ENCODE peak calls at places on chromosomes 1 and 21, in four cellular contexts. L, U, I and Z are unnamed samples.

GRCh38 chr1:67184838-67185421 is 18.7 kb downstream of the IL23R start:
- DNase-seq in L (no peak), U (no peak), I (no peak), Z (no peak)

GRCh38 chr1:199866210-199866617 is 161.3 kb upstream of the NR5A2 start:
- DNase-seq in L (no peak), U (no peak), I (no peak), Z (no peak)

GRCh38 chr1:197924516-197925123 is 7.4 kb downstream of the LHX9 start:
- DNase-seq in L (no peak), U (peak; percentile 51), I (no peak), Z (peak; percentile 65)

GRCh38 chr1:36352910-36353878 is 29.7 kb upstream of the EVA1B start:
- DNase-seq in L (no peak), U (no peak), I (no peak), Z (no peak)

GRCh38 chr21:34843562-34843961 is 174.8 kb downstream of the CLIC6 start:
- DNase-seq in L (no peak), U (no peak), I (no peak), Z (no peak)

GRCh38 chr1:94858276-94858675 is 38.1 kb downstream of the SLC44A3 start:
- DNase-seq in L (no peak), U (no peak), I (no peak), Z (no peak)

GRCh38 chr1:145849356-145850165 is 4.1 kb downstream of the NUDT17 start:
- DNase-seq in L (peak; percentile 77), U (no peak), I (no peak), Z (peak; percentile 48)

GRCh38 chr21:32256873-32257620 is 21.8 kb downstream of the MIS18A start:
- DNase-seq in L (no peak), U (no peak), I (no peak), Z (no peak)

GRCh38 chr1:84368441-84368840 is 29.8 kb upstream of the DNASE2B start:
- DNase-seq in L (no peak), U (no peak), I (no peak), Z (no peak)

GRCh38 chr1:8447616-8448150 is 129.8 kb downstream of the SLC45A1 start:
- DNase-seq in L (no peak), U (no peak), I (no peak), Z (no peak)

GRCh38 chr1:156705321-156705917 is at the start of gene CRABP2:
- DNase-seq in L (peak; percentile 64), U (no peak), I (no peak), Z (peak; percentile 63)

GRCh38 chr1:36367067-36367466 is 18.7 kb downstream of the STK40 start:
- DNase-seq in L (no peak), U (no peak), I (no peak), Z (no peak)

GRCh38 chr1:30704765-30705509 is 18.4 kb downstream of the MATN1 start:
- DNase-seq in L (no peak), U (no peak), I (no peak), Z (no peak)

GRCh38 chr21:45532826-45533730 is 9.2 kb downstream of the SLC19A1 start:
- DNase-seq in L (peak; percentile 38), U (no peak), I (no peak), Z (no peak)

GRCh38 chr1:147273409-147274307 is 31.2 kb downstream of the CHD1L start:
- DNase-seq in L (no peak), U (peak; percentile 29), I (peak; percentile 9), Z (peak; percentile 72)

GRCh38 chr1:8395433-8395866 is 77.5 kb downstream of the SLC45A1 start:
- DNase-seq in L (no peak), U (no peak), I (peak; percentile 51), Z (no peak)

GRCh38 chr1:22197644-22198043 is 54.7 kb upstream of the WNT4 start:
- DNase-seq in L (no peak), U (no peak), I (no peak), Z (no peak)

GRCh38 chr1:178011101-178011828 is 41.4 kb upstream of the SEC16B start:
- DNase-seq in L (no peak), U (peak; percentile 55), I (no peak), Z (no peak)

GRCh38 chr1:46289976-46290375 is 13.4 kb downstream of the LRRC41 start:
- DNase-seq in L (no peak), U (no peak), I (no peak), Z (no peak)

GRCh38 chr1:228373004-228373680 is 33.5 kb downstream of the TRIM11 start:
- DNase-seq in L (no peak), U (no peak), I (no peak), Z (no peak)

GRCh38 chr1:22048351-22049192 is 3.9 kb upstream of the CDC42 start:
- DNase-seq in L (no peak), U (no peak), I (peak; percentile 75), Z (peak; percentile 87)

GRCh38 chr1:160400284-160400645 is at the start of gene VANGL2:
- DNase-seq in L (peak; percentile 96), U (no peak), I (no peak), Z (peak; percentile 89)

GRCh38 chr1:15802234-15802965 is 5.0 kb downstream of the UQCRHL start:
- DNase-seq in L (no peak), U (no peak), I (no peak), Z (peak; percentile 6)

GRCh38 chr1:66648896-66649597 is 103.2 kb upstream of the DYNLT5 start:
- DNase-seq in L (no peak), U (no peak), I (peak; percentile 43), Z (no peak)

GRCh38 chr1:157994081-157994581 is 686 bp downstream of the KIRREL1 start:
- DNase-seq in L (no peak), U (no peak), I (no peak), Z (no peak)

GRCh38 chr1:56397811-56398231 is 181.5 kb downstream of the PLPP3 start:
- DNase-seq in L (no peak), U (no peak), I (no peak), Z (no peak)

GRCh38 chr1:238642231-238642630 is 744.1 kb upstream of the CHRM3 start:
- DNase-seq in L (no peak), U (no peak), I (no peak), Z (no peak)

GRCh38 chr1:84944767-84945486 is 51.9 kb upstream of the LPAR3 start:
- DNase-seq in L (peak; percentile 61), U (peak; percentile 90), I (peak; percentile 81), Z (peak; percentile 71)

GRCh38 chr21:15210235-15210678 is 145.5 kb upstream of the NRIP1 start:
- DNase-seq in L (no peak), U (no peak), I (no peak), Z (no peak)

GRCh38 chr1:55382699-55383377 is 167.7 kb upstream of the USP24 start:
- DNase-seq in L (no peak), U (no peak), I (no peak), Z (no peak)

GRCh38 chr21:23308741-23309140 is 2298.5 kb downstream of the MRPL39 start:
- DNase-seq in L (no peak), U (no peak), I (no peak), Z (no peak)

DNA sequence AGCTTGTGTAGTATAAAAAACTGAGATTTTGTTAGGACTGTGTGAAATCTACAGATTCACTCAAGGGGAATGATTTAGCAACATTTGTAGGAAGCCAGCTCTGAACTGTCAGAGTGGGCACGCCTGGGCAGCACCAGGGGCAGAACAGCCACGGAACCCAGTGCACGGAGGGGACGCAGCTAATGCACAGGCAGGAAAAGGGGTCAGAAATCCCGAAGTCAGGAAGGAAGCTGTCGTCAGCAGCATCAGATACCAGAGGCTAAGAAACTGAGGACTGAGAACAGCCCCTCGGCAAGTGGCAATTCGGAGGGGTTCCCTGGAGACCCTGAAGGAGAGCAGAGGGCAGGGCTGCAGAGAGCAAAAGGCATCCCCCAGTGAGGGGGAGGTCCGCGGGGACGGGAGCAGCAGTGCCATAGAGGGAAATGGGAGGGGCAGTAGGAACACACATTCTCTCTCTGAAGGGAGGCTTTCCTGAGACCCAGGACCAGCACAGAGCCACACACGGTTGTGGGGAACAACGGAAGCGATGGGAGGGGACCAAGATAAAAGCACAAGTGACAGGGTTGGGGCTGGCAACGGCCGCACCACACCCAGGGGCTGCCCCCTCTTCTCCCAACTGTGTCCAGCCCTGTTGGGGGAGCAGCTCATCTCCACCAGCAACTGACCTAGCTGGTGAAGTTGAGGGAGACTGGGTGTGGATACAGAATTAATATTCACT is 12.7 kb downstream of the UBE2J2 start:
- DNase-seq in L (no peak), U (no peak), I (no peak), Z (no peak)
- TF ChIP-seq EGR1 in L (no peak), U (no peak), I (no peak), Z (no peak)

DNA sequence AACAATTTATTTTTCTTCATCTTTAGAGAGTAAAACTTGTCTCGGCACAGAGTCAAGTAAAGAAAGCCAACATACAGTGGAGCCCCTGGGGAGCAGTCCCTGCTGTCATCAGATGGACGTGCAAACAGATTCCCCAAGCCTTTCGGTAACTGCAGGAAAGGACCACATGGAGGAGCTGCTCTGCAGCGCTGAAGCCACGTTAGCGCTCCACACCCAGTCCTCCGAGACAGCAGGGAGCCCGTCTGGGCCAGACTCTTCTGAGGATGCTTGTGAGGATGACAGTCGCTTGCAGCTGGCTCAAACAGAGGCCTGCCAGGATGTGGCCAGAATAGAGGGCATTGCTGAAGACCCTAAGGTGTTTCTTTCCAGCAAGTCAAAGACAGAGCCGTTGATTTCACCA is 77.1 kb upstream of the SCCPDH start:
- DNase-seq in L (peak; percentile 73), U (no peak), I (no peak), Z (peak; percentile 53)
- TF ChIP-seq EGR1 in L (no peak), U (no peak), I (no peak), Z (no peak)

GRCh38 chr1:154971341-154971998 is 923 bp upstream of the SHC1 start:
- DNase-seq in L (no peak), U (no peak), I (no peak), Z (no peak)
- TF ChIP-seq EGR1 in L (no peak), U (no peak), I (no peak), Z (no peak)

GRCh38 chr1:24743404-24744211 is 1.6 kb upstream of the CLIC4 start:
- DNase-seq in L (no peak), U (no peak), I (no peak), Z (peak; percentile 55)

GRCh38 chr1:24745711-24746582 is 700 bp downstream of the CLIC4 start:
- DNase-seq in L (no peak), U (no peak), I (no peak), Z (peak; percentile 68)

GRCh38 chr1:24744911-24745710 is at the start of gene CLIC4:
- DNase-seq in L (peak; percentile 100), U (peak; percentile 94), I (peak; percentile 94), Z (peak; percentile 98)

GRCh38 chr1:24739241-24739640 is 6.0 kb upstream of the CLIC4 start:
- DNase-seq in L (no peak), U (no peak), I (no peak), Z (no peak)

DNA sequence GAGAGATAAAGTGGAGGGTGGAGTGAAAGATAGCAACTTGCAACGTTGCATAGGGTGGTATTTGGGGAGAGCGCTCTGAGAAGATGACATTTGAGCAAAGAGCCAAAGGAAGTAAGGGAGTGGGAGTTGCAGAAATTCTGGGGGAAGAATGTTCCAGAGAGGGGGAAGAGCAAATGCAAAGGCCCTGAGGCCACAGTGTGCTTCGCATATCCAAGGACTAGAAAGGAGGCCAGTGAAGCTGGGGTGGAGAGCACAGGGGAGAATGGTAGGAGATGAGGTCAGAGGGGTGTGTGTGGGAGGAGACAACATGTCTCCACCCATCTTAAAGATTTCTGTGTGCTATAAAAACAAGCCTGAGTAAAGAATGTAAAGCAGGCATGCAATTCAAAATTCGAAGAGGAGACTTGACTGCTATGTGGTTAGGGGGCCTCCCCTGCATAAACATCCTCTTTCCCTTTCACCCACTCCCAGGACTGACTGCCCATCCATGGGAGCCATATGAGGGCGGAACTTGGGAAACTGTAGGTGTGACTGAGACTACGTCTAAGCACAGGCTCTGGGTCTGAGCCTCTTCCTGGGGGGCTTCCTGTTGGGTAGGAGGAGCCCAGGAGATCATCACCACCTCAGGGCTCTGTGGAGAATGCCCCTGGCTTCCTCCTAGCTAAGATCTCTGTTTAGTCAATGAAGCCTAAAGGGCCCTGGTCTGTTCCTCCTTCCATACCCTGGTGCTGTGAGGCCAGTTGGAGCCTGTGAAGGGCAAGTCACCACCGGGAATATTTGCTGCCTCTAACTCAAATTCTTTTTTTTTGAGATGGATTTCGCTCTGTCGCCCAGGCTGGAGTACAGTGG is 2.9 kb upstream of the CLIC4 start:
- DNase-seq in L (no peak), U (no peak), I (no peak), Z (peak; percentile 36)
- TF ChIP-seq EGR1 in L (no peak), U (no peak), I (no peak), Z (peak; percentile 62)